ENCODE peak calls at places on chromosomes 7 and 10, in five cellular contexts. W, G, M, I and Y are unnamed samples.

GRCh38 chr7:26627871-26628270 is 236.5 kb downstream of the SKAP2 start:
- DNase-seq in W (no peak), I (peak), M (no peak), G (no peak), Y (no peak)

GRCh38 chr10:131997366-131998049 is 15.8 kb upstream of the BNIP3 start:
- DNase-seq in W (peak), M (peak), G (peak), I (no peak), Y (peak)

GRCh38 chr7:81937091-81937490 is 167.2 kb upstream of the HGF start:
- DNase-seq in G (no peak), M (no peak), I (no peak), W (no peak), Y (no peak)

GRCh38 chr10:28840202-28840601 is 162.9 kb downstream of the BAMBI start:
- DNase-seq in M (no peak), W (no peak), I (no peak), G (no peak), Y (no peak)

GRCh38 chr7:155864271-155864985 is 52.2 kb upstream of the SHH start:
- DNase-seq in I (no peak), M (no peak), G (no peak), W (no peak), Y (no peak)

GRCh38 chr7:81903115-81903514 is 133.3 kb upstream of the HGF start:
- DNase-seq in M (no peak), I (no peak), G (no peak), W (no peak), Y (no peak)

GRCh38 chr10:63633677-63634487 is 112.7 kb downstream of the REEP3 start:
- DNase-seq in I (no peak), W (peak), M (no peak), G (peak), Y (peak)

GRCh38 chr10:11245981-11246590 is 228.4 kb downstream of the CELF2 start:
- DNase-seq in M (no peak), W (no peak), G (no peak), I (no peak), Y (no peak)

GRCh38 chr10:60349426-60349825 is 40.2 kb downstream of the ANK3 start:
- DNase-seq in G (no peak), M (no peak), I (no peak), W (no peak), Y (no peak)

GRCh38 chr7:129664029-129665012 is 52.8 kb downstream of the NRF1 start:
- DNase-seq in G (peak), W (peak), I (peak), M (no peak), Y (peak)